ENCODE peak calls at places on chromosome 9, in seven cellular contexts. B, K, S, F, Y, X and A are unnamed samples.

GRCh38 chr9:89601856-89602562 is 2.8 kb upstream of the GADD45G start:
- DNase-seq in B (no peak), K (no peak), X (no peak), F (peak; percentile 15), Y (no peak), S (no peak), A (no peak)

GRCh38 chr9:21096901-21097255 is 19.1 kb upstream of the IFNB1 start:
- DNase-seq in Y (no peak), S (no peak), X (no peak), F (no peak), K (no peak), B (no peak), A (no peak)

GRCh38 chr9:5586391-5586802 is 42.5 kb upstream of the RIC1 start:
- DNase-seq in S (no peak), Y (no peak), X (no peak), F (no peak), B (no peak), K (peak; percentile 79), A (no peak)

GRCh38 chr9:136118061-136118366 is 661 bp downstream of the TMEM250 start:
- DNase-seq in Y (no peak), S (peak; percentile 74), F (no peak), K (no peak), X (no peak), B (no peak), A (no peak)

GRCh38 chr9:113973963-113974413 is 97.9 kb downstream of the ZNF618 start:
- DNase-seq in B (no peak), F (no peak), Y (no peak), X (no peak), S (no peak), K (peak; percentile 25), A (no peak)

GRCh38 chr9:83034587-83034986 is 28.4 kb downstream of the RASEF start:
- DNase-seq in X (no peak), B (no peak), S (no peak), Y (peak; percentile 78), F (no peak), K (peak; percentile 43), A (no peak)

GRCh38 chr9:123735376-123735775 is 194.6 kb downstream of the DENND1A start:
- DNase-seq in F (no peak), S (no peak), Y (no peak), X (no peak), K (no peak), B (no peak), A (no peak)

GRCh38 chr9:112858625-112859147 is 32.0 kb downstream of the SLC46A2 start:
- DNase-seq in K (peak; percentile 16), F (no peak), X (no peak), S (no peak), B (peak; percentile 19), Y (no peak), A (no peak)

GRCh38 chr9:138009456-138010273 is 132.1 kb downstream of the CACNA1B start:
- DNase-seq in B (no peak), S (peak; percentile 78), K (no peak), X (no peak), F (no peak), Y (no peak), A (no peak)

GRCh38 chr9:94084314-94084713 is at the start of gene PTPDC1:
- DNase-seq in K (peak; percentile 89), S (peak; percentile 38), X (no peak), B (no peak), F (peak; percentile 83), Y (peak; percentile 32), A (no peak)

GRCh38 chr9:123597926-123598556 is 242.0 kb downstream of the CRB2 start:
- DNase-seq in S (no peak), Y (no peak), B (no peak), F (no peak), X (no peak), K (no peak), A (no peak)

GRCh38 chr9:108643756-108644510 is 211.9 kb downstream of the ACTL7B start:
- DNase-seq in X (no peak), S (no peak), Y (no peak), B (no peak), K (no peak), F (no peak), A (no peak)

GRCh38 chr9:91978739-91979414 is 28.8 kb upstream of the ROR2 start:
- DNase-seq in F (peak; percentile 61), S (peak; percentile 39), K (peak; percentile 93), X (no peak), B (no peak), Y (peak; percentile 56), A (no peak)

GRCh38 chr9:95167998-95168397 is 149.5 kb downstream of the FANCC start:
- DNase-seq in K (peak; percentile 97), S (peak; percentile 61), B (peak; percentile 38), X (no peak), F (peak; percentile 83), Y (peak; percentile 63), A (no peak)

GRCh38 chr9:120729796-120730195 is 15.5 kb upstream of the MEGF9 start:
- DNase-seq in B (no peak), S (no peak), X (no peak), F (peak; percentile 66), K (no peak), Y (no peak), A (no peak)
- TF ChIP-seq CTCF in B (no peak), S (no peak), X (no peak), F (peak; percentile 74), K (no peak), Y (peak; percentile 37), A (no peak)

GRCh38 chr9:127347831-127348699 is 48.9 kb upstream of the SLC2A8 start:
- DNase-seq in X (no peak), Y (peak; percentile 21), K (peak; percentile 75), S (no peak), F (no peak), B (no peak), A (no peak)

GRCh38 chr9:127345566-127345965 is 51.4 kb upstream of the SLC2A8 start:
- DNase-seq in Y (no peak), B (no peak), F (no peak), S (no peak), K (no peak), X (no peak), A (no peak)

GRCh38 chr9:127349483-127350127 is 47.4 kb upstream of the SLC2A8 start:
- DNase-seq in Y (no peak), X (no peak), F (no peak), B (no peak), S (no peak), K (no peak), A (no peak)

GRCh38 chr9:127344373-127344995 is 52.5 kb upstream of the SLC2A8 start:
- DNase-seq in B (no peak), X (no peak), Y (peak; percentile 19), S (no peak), K (peak; percentile 64), F (no peak), A (no peak)

DNA sequence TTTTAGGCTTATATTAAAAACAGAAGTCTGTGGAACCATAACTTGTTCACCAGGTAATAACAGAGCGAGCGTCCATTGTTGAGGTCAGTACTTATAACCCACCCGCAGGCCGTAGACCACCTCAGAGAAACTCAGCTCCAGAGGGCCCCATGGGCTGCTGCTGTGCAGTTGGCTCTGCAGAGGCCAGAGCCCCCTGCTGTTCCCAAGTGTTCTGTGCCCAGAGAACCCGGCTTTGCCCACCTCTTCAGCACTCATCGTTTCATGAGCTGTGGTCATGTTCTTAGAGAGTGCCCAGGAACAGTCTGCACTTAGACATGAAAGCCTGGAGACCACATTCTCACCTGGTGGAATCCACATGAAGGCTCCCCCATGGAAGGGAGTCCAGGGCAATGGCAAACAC is 50.4 kb upstream of the SLC2A8 start:
- DNase-seq in X (no peak), K (no peak), Y (no peak), S (no peak), B (no peak), F (no peak), A (no peak)
- TF ChIP-seq CTCF in X (no peak), K (peak; percentile 21), Y (no peak), S (no peak), B (no peak), F (no peak), A (peak; percentile 27)

GRCh38 chr9:31541626-31542025 is 842.8 kb upstream of the ACO1 start:
- DNase-seq in Y (no peak), B (no peak), K (no peak), X (no peak), F (no peak), S (no peak), A (no peak)

GRCh38 chr9:31542384-31543055 is 841.9 kb upstream of the ACO1 start:
- DNase-seq in B (peak; percentile 15), K (peak; percentile 4), Y (peak; percentile 18), S (peak; percentile 16), F (peak; percentile 52), X (no peak), A (no peak)
- TF ChIP-seq CTCF in B (no peak), K (no peak), Y (peak; percentile 51), S (peak; percentile 35), F (peak; percentile 62), X (peak; percentile 14), A (peak; percentile 10)

GRCh38 chr9:81588148-81588874 is 101.0 kb downstream of the TLE1 start:
- DNase-seq in S (no peak), Y (peak; percentile 96), X (peak; percentile 51), B (no peak), K (peak; percentile 74), F (no peak), A (no peak)
- TF ChIP-seq CTCF in S (no peak), Y (peak; percentile 8), X (no peak), B (no peak), K (no peak), F (no peak), A (no peak)

GRCh38 chr9:132410642-132411041 is 631 bp downstream of the CFAP77 start:
- DNase-seq in F (no peak), S (no peak), X (peak; percentile 34), B (no peak), K (no peak), Y (no peak), A (no peak)

GRCh38 chr9:132409828-132410528 is at the start of gene CFAP77:
- DNase-seq in F (peak; percentile 70), Y (no peak), X (peak; percentile 55), K (peak; percentile 39), B (peak; percentile 23), S (peak; percentile 62), A (no peak)

GRCh38 chr9:132412089-132412488 is 2.1 kb downstream of the CFAP77 start:
- DNase-seq in F (peak; percentile 70), S (peak; percentile 65), X (no peak), B (no peak), K (no peak), Y (no peak), A (no peak)

GRCh38 chr9:132408521-132408920 is 1.5 kb upstream of the CFAP77 start:
- DNase-seq in B (no peak), F (no peak), K (no peak), X (no peak), S (no peak), Y (no peak), A (no peak)

DNA sequence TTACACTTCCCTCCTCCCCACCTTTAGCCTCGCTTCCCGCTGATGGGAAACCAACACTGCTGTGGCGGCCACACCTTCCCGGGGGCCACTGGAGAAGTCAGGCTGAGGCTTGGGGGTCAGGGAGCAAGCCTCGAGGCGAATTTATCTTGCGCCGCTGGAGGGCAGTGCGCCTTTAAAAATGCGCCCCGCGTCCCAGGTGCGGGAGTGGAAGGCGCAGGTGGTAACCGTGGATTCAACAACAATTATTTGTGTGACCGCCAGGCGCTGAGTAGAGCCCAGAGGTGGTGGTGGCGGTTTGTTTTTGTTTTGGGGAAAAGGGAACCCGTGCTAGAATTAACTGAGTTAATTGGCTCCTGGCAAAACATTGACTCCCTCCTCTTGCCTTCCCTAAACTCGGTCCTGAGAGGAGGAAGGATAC is 1.1 kb downstream of the CFAP77 start:
- DNase-seq in K (peak; percentile 7), S (peak; percentile 79), F (peak; percentile 91), Y (no peak), B (peak; percentile 68), X (peak; percentile 73), A (no peak)
- TF ChIP-seq CTCF in K (peak; percentile 53), S (peak; percentile 72), F (peak; percentile 92), Y (peak; percentile 65), B (peak; percentile 41), X (peak; percentile 48), A (peak; percentile 61)

GRCh38 chr9:98806394-98807069 is 938 bp upstream of the GALNT12 start:
- DNase-seq in S (no peak), B (no peak), K (peak; percentile 27), X (no peak), F (no peak), Y (no peak), A (no peak)
- TF ChIP-seq CTCF in S (no peak), B (no peak), K (peak; percentile 38), X (no peak), F (no peak), Y (no peak), A (peak; percentile 35)